ENCODE peak calls at places on chromosomes 1 and 21, in nine cellular contexts. Y is lung, G is OCI-LY7, P is tibial artery, X is A549, O is PC-9, U is colonic mucosa, F is pancreas, E is uterus. L is an unnamed sample. For H3K9me3, the result is how much of the 10 kb centered on the place peaks cover.

GRCh38 chr1:19979494-19979977 is at the start of gene PLA2G2A:
- DNase-seq in U (peak), G (no peak), P (peak), F (no peak), Y (no peak), X (no peak), O (no peak), E (no peak), L (peak)

GRCh38 chr1:102100666-102101065 is 103.9 kb upstream of the OLFM3 start:
- DNase-seq in O (no peak), F (no peak), G (no peak), E (no peak), X (no peak), P (no peak), U (no peak), Y (no peak), L (no peak)

GRCh38 chr1:47474278-47475193 is 36.7 kb downstream of the FOXD2 start:
- DNase-seq in O (no peak), G (no peak), X (peak), U (no peak), P (no peak), F (no peak), E (no peak), Y (no peak), L (no peak)

GRCh38 chr1:159222987-159223386 is 18.3 kb downstream of the ACKR1 start:
- DNase-seq in O (no peak), U (no peak), P (no peak), G (no peak), X (no peak), E (no peak), Y (no peak), F (no peak), L (no peak)

GRCh38 chr1:190479028-190479427 is 1.4 kb upstream of the BRINP3 start:
- DNase-seq in Y (no peak), G (no peak), F (no peak), O (no peak), X (no peak), P (no peak), U (peak), E (no peak), L (no peak)

GRCh38 chr1:175826705-175827104 is 83.3 kb upstream of the TNR start:
- DNase-seq in E (no peak), P (no peak), U (no peak), O (no peak), Y (no peak), G (peak), X (no peak), F (no peak), L (no peak)

GRCh38 chr21:36282568-36283230 is 37.3 kb upstream of the MORC3 start:
- DNase-seq in O (no peak), Y (no peak), E (no peak), G (no peak), U (no peak), F (no peak), P (no peak), X (no peak), L (no peak)

GRCh38 chr1:185567438-185567837 is 166.8 kb upstream of the HMCN1 start:
- DNase-seq in F (no peak), E (no peak), G (no peak), Y (no peak), O (no peak), P (no peak), U (no peak), X (no peak), L (no peak)

GRCh38 chr1:13730751-13731482 is 30.9 kb downstream of the PRDM2 start:
- DNase-seq in U (peak), F (no peak), G (peak), E (no peak), O (no peak), P (no peak), Y (peak), X (no peak), L (peak)

GRCh38 chr1:206002833-206003532 is at the start of gene RAB7B:
- DNase-seq in O (no peak), F (no peak), G (no peak), P (peak), Y (peak), E (peak), X (no peak), U (peak), L (peak)

GRCh38 chr1:208691012-208691411 is 446.8 kb upstream of the PLXNA2 start:
- DNase-seq in U (no peak), X (no peak), G (no peak), Y (no peak), O (no peak), P (no peak), F (no peak), E (no peak), L (no peak)

GRCh38 chr1:6580119-6580587 is 359 bp downstream of the ZBTB48 start:
- DNase-seq in F (no peak), P (no peak), X (no peak), E (no peak), G (peak), O (no peak), U (no peak), Y (no peak), L (no peak)

GRCh38 chr1:95018602-95019369 is 54.0 kb downstream of the ALG14 start:
- DNase-seq in O (no peak), P (no peak), E (no peak), G (no peak), X (no peak), U (no peak), F (no peak), Y (no peak), L (no peak)

GRCh38 chr1:186620526-186620925 is 59.7 kb downstream of the PTGS2 start:
- DNase-seq in Y (no peak), E (no peak), P (no peak), F (no peak), G (no peak), X (no peak), O (no peak), U (no peak), L (no peak)

GRCh38 chr1:101238681-101239094 is 1.9 kb downstream of the S1PR1 start:
- DNase-seq in X (peak), F (peak), G (peak), P (peak), O (peak), U (peak), Y (peak), E (peak), L (peak)

GRCh38 chr1:6508154-6508875 is 16.8 kb upstream of the PLEKHG5 start:
- DNase-seq in U (no peak), Y (no peak), X (no peak), P (no peak), O (no peak), G (no peak), E (no peak), F (no peak), L (no peak)

GRCh38 chr1:217660353-217661062 is 29.4 kb downstream of the SPATA17 start:
- DNase-seq in E (no peak), P (no peak), U (no peak), F (no peak), X (peak), O (no peak), Y (no peak), G (peak), L (no peak)

GRCh38 chr1:56145524-56145923 is 433.8 kb downstream of the PLPP3 start:
- DNase-seq in X (no peak), O (no peak), Y (no peak), P (no peak), E (no peak), G (no peak), U (no peak), F (no peak), L (no peak)

GRCh38 chr1:67194209-67194863 is 28.1 kb downstream of the IL23R start:
- DNase-seq in O (no peak), U (no peak), G (no peak), Y (no peak), P (no peak), E (no peak), F (no peak), X (no peak), L (no peak)

GRCh38 chr1:108877858-108878257 is 1.1 kb downstream of the GPSM2 start:
- DNase-seq in F (no peak), O (no peak), P (no peak), X (no peak), E (no peak), U (peak), Y (no peak), G (peak), L (no peak)

GRCh38 chr1:37342736-37343135 is 131.6 kb upstream of the ZC3H12A start:
- DNase-seq in Y (no peak), U (no peak), G (no peak), F (no peak), O (no peak), X (no peak), P (no peak), E (no peak), L (no peak)

GRCh38 chr1:228066416-228066815 is 16.1 kb upstream of the ARF1 start:
- DNase-seq in U (no peak), E (no peak), G (no peak), O (no peak), X (no peak), Y (no peak), P (no peak), F (no peak), L (no peak)

DNA sequence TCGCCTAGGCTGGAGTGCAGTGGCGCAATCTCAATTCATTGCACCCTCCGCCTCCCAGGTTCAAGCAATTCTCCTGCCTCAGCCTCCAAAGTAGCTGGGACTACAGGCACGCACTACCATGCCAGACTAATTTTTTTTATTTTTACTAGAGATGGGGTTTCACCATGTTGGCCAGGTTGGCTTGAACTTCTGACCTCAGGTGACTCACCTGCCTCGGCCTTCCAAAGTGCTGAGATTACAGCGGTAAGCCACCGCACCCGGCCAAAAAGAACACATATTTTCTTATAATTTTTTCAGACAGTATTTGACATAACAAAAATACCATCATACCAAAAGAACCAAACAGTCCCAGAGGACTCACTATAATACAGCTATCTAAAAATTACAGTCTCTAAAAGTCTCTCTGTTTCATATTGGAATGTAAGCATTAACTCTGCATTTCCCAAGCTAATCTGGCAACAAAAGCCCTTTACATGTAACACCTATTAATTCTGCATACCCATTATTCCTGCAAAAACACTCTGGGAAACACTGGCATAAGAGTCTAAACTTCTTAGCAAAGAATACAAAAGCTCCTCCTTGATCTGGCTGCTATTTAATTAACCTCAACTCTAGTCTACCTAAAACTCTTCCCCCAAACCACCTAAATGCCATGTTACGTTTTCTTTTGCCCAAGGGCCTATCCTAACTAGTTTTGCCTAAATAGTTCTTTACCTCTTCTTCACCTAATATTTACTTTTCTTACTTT is 26.9 kb downstream of the WDR26 start:
- DNase-seq in E (no peak), O (peak), P (no peak), X (no peak), G (no peak), F (no peak), U (no peak), Y (no peak), L (no peak)
- H3K27ac ChIP-seq in E (no peak), O (peak), P (no peak), X (no peak), G (no peak), F (no peak), U (no peak), Y (no peak), L (no peak)

GRCh38 chr21:44548381-44548780 is 2.9 kb downstream of the KRTAP10-2 start:
- DNase-seq in F (no peak), E (no peak), O (no peak), X (no peak), U (no peak), G (no peak), Y (no peak), P (no peak), L (no peak)
- H3K9me3 ChIP-seq in F (under half), E (under half), O (under half), X (under half), U (under half), G (under half), Y (under half), P (under half), L (under half)

DNA sequence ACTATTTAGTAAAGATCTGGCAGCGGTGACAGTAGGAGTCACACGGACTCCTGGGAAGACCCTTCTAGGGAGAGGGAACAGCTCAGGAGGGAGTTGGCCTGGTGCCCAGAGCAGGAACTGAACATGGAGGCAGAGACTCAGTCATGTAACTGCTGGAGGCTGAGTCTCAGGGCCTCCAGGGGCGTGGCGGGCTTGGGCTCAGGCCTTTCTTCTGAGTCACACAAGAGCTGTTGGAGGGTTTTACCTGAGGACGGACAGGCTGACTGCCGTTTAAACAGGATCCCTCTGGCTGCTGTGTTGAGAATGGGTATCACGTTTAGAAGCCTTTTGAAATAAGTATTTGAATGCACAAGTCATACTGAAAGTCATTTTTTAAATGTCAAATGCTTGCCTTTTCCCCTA is 7.2 kb upstream of the ETS2 start:
- DNase-seq in F (no peak), E (no peak), P (no peak), Y (no peak), G (no peak), X (peak), U (peak), O (peak), L (no peak)
- TF ChIP-seq CTCF in F (no peak), E (no peak), P (no peak), Y (no peak), G (no peak), X (no peak), U (no peak), O (no peak), L (no peak)

GRCh38 chr1:44554706-44555105 is 119.6 kb downstream of the TMEM53 start:
- DNase-seq in U (no peak), E (no peak), G (no peak), X (no peak), P (no peak), O (no peak), F (no peak), Y (no peak), L (no peak)

GRCh38 chr1:44559913-44560312 is 114.4 kb downstream of the TMEM53 start:
- DNase-seq in U (no peak), P (no peak), G (no peak), Y (no peak), X (no peak), E (no peak), O (no peak), F (no peak), L (no peak)

GRCh38 chr1:44559361-44559760 is 114.9 kb downstream of the TMEM53 start:
- DNase-seq in U (no peak), O (no peak), P (no peak), F (no peak), G (no peak), Y (no peak), X (no peak), E (no peak), L (no peak)

GRCh38 chr1:44558883-44559282 is 115.4 kb downstream of the TMEM53 start:
- DNase-seq in P (no peak), E (no peak), Y (no peak), X (no peak), U (no peak), O (no peak), F (no peak), G (no peak), L (no peak)

DNA sequence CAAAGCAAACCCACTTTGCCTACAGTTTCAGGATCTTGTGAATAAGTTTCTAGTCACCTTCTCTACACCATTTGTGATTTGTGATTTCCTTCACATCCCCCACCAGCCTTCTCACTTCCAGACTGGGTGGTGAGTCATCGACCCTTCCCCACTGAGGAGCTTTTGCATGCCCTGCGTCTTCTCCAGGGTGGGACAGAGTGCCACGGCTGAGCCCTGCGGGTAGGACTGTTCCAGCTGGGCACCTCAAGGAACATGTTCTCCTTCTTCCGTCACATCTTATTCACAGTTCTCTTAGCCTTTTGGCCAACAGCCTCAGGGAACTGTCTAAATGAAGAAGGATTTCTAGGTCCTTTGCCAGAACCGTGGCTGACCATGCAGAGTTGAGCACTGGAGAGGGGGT is 116.5 kb downstream of the TMEM53 start:
- DNase-seq in F (no peak), U (no peak), G (no peak), Y (no peak), P (no peak), O (peak), E (no peak), X (no peak), L (no peak)
- H3K27ac ChIP-seq in F (no peak), U (no peak), G (no peak), Y (no peak), P (no peak), O (peak), E (no peak), X (no peak), L (no peak)

GRCh38 chr1:2927995-2928732 is 93.1 kb upstream of the ACTRT2 start:
- DNase-seq in O (no peak), E (no peak), P (peak), U (no peak), X (no peak), F (no peak), Y (no peak), G (no peak), L (no peak)
- H3K9me3 ChIP-seq in O (under half), E (under half), P (under half), U (under half), X (under half), F (under half), Y (under half), G (under half), L (under half)

GRCh38 chr1:202656951-202657646 is 53.2 kb downstream of the SYT2 start:
- DNase-seq in F (no peak), U (no peak), O (peak), E (no peak), Y (no peak), G (no peak), X (peak), P (no peak), L (no peak)
- TF ChIP-seq CTCF in F (no peak), U (no peak), O (no peak), E (no peak), Y (no peak), G (no peak), X (no peak), P (no peak), L (no peak)

DNA sequence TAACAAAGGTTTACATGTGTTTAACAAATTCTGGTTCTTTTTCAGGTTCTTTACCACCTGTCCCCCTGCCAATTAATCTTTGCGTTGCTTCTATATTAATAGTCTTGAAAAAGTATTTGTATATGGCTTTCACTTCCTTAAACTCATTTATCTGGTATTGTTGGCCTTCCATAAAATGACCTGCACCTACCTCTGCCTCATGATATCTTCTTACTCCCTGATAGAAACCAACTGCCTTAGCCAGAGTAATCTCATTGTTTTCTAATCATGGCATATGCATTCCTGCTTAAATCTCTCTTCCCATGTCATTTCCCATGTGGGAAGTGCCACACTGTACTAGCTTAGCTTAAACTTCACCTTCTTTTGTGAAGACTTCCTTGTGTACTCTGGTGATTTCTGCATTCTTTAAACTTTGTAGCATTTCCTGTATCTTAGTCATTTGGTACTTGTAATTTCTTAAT is 8.7 kb downstream of the SMG7 start:
- DNase-seq in P (no peak), E (no peak), U (no peak), Y (no peak), X (no peak), O (no peak), F (no peak), G (peak), L (no peak)
- H3K27ac ChIP-seq in P (no peak), E (no peak), U (no peak), Y (no peak), X (no peak), O (peak), F (no peak), G (peak), L (no peak)

DNA sequence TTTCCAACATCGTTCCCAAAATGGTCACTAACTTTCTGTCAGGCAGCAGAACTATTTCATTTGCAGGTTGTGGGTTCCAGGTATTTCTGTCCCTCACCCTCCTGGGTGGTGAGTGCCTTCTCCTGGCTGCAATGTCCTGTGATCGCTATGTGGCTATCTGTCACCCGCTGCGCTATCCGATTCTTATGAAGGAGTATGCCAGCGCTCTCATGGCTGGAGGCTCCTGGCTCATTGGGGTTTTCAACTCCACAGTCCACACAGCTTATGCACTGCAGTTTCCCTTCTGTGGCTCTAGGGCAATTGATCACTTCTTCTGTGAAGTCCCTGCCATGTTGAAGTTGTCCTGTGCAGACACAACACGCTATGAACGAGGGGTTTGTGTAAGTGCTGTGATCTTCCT is 9.3 kb downstream of the OR2AJ1 start:
- DNase-seq in U (no peak), Y (no peak), F (no peak), X (no peak), P (no peak), E (no peak), G (no peak), O (no peak), L (no peak)
- H3K9me3 ChIP-seq in U (under half), Y (under half), F (under half), X (under half), P (under half), E (under half), G (under half), O (under half), L (under half)